ENCODE peak calls at places on chromosomes 5 and 9, in four cellular contexts. U is endodermal cell, N is HFF-Myc, F is AG04449. P is an unnamed sample.

GRCh38 chr9:93017621-93018020 is 40.9 kb upstream of the SUSD3 start:
- DNase-seq in U (no peak), N (no peak), F (no peak), P (no peak)

GRCh38 chr9:134325096-134325812 is 1.0 kb upstream of the RXRA start:
- DNase-seq in U (peak; percentile 84), N (no peak), F (no peak), P (no peak)

GRCh38 chr5:173562451-173562850 is 54.0 kb downstream of the BOD1 start:
- DNase-seq in U (no peak), N (no peak), F (no peak), P (no peak)

GRCh38 chr5:71703941-71704340 is 15.1 kb upstream of the CARTPT start:
- DNase-seq in U (no peak), N (no peak), F (no peak), P (no peak)

GRCh38 chr9:119689879-119690278 is 320.6 kb upstream of the BRINP1 start:
- DNase-seq in U (peak; percentile 74), N (no peak), F (no peak), P (no peak)

GRCh38 chr5:133611357-133612020 is 852 bp downstream of the FSTL4 start:
- DNase-seq in U (no peak), N (no peak), F (no peak), P (no peak)

GRCh38 chr9:127844821-127845359 is 9.6 kb downstream of the ENG start:
- DNase-seq in U (peak; percentile 83), N (no peak), F (no peak), P (no peak)

GRCh38 chr5:160030631-160031377 is 21.9 kb downstream of the TTC1 start:
- DNase-seq in U (no peak), N (no peak), F (no peak), P (no peak)

GRCh38 chr9:131677445-131678180 is 62.3 kb downstream of the RAPGEF1 start:
- DNase-seq in U (no peak), N (peak; percentile 62), F (no peak), P (peak; percentile 52)

GRCh38 chr9:131678499-131679111 is 61.3 kb downstream of the RAPGEF1 start:
- DNase-seq in U (peak; percentile 77), N (peak; percentile 93), F (peak; percentile 88), P (peak; percentile 94)

GRCh38 chr9:131679261-131680020 is 60.4 kb downstream of the RAPGEF1 start:
- DNase-seq in U (no peak), N (no peak), F (no peak), P (no peak)

GRCh38 chr9:131685753-131686706 is 53.8 kb downstream of the RAPGEF1 start:
- DNase-seq in U (no peak), N (no peak), F (no peak), P (no peak)

GRCh38 chr9:131682261-131682660 is 57.6 kb downstream of the RAPGEF1 start:
- DNase-seq in U (no peak), N (no peak), F (no peak), P (no peak)
- H3K4me3 ChIP-seq in U (peak overlapping the region; percentile 47), N (no peak overlapping the region), F (no peak overlapping the region), P (no peak overlapping the region)

GRCh38 chr5:150209020-150209635 is 19.3 kb downstream of the SLC6A7 start:
- DNase-seq in U (no peak), N (no peak), F (peak; percentile 16), P (peak; percentile 6)
- TF ChIP-seq CTCF in U (no peak), N (no peak), F (no peak), P (no peak)

DNA sequence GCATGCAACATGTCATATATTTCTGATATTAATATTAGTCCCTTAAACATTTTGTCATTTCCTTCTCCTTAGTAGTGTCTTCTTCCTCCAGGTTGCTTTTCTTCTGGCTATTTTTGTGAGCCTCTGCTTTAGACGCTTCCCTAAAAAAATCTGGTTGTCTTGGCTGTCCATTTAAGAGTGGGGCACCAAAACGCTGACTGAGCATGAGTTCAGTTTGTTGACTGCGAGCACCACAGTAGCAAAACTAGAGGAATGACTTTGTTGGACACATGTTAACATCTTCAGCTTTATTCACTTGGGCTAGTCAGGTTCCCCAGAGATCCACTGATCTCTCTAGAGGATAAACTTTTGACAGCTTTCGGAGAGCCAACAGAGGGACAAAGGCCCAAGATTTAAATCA is 19.3 kb upstream of the TEK start:
- DNase-seq in U (no peak), N (no peak), F (no peak), P (no peak)
- H3K4me3 ChIP-seq in U (no peak overlapping the region), N (no peak overlapping the region), F (no peak overlapping the region), P (no peak overlapping the region)

GRCh38 chr9:78215706-78216105 is 20.2 kb upstream of the CEP78 start:
- DNase-seq in U (no peak), N (no peak), F (peak; percentile 65), P (no peak)

GRCh38 chr9:78210841-78211301 is 25.0 kb upstream of the CEP78 start:
- DNase-seq in U (no peak), N (no peak), F (no peak), P (no peak)

GRCh38 chr9:78212868-78213267 is 23.0 kb upstream of the CEP78 start:
- DNase-seq in U (no peak), N (no peak), F (no peak), P (no peak)

GRCh38 chr9:78214492-78214891 is 21.4 kb upstream of the CEP78 start:
- DNase-seq in U (no peak), N (no peak), F (no peak), P (no peak)

DNA sequence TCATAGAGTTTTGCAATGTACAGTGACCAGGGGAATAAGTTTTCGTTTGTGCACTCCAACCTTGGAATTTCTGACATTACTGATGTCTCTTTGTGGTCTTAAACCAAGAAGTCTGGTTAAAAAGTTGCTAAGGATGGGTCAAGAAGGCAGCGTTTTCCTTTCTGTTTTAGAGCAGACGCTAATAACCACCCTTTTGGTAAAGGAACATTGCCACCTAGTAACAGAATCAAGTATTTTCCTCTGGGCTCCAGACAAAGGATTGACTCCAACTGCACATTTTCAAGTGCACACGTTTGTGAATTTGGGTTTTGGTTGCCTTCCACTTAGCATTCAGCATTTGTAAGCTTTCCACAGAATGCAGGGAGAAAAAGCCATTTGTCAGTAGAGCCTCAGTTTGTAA is 22.2 kb upstream of the CEP78 start:
- DNase-seq in U (no peak), N (no peak), F (no peak), P (no peak)
- TF ChIP-seq CTCF in U (peak; percentile 54), N (peak; percentile 14), F (no peak), P (peak; percentile 37)

P was measured in retinal pigment epithelial cell.